ENCODE peak calls at places on chromosomes 5 and 9, in six cellular contexts. D is GOT3, O is GM12878, X is GM18507, J is neuronal stem cell, Q is AG20443. G is an unnamed sample.

GRCh38 chr5:57172466-57172961 is 1.3 kb upstream of the GPBP1 start:
- DNase-seq in D (no peak), O (no peak), X (no peak), J (no peak), Q (peak; percentile 21), G (no peak)

GRCh38 chr9:20242767-20243166 is 379.5 kb downstream of the MLLT3 start:
- DNase-seq in D (no peak), O (peak; percentile 69), X (peak; percentile 47), J (no peak), Q (no peak), G (no peak)

GRCh38 chr5:83548556-83548955 is 77.0 kb downstream of the VCAN start:
- DNase-seq in D (no peak), O (no peak), X (no peak), J (no peak), Q (peak; percentile 45), G (peak; percentile 55)

GRCh38 chr9:132875159-132875558 is 2.9 kb downstream of the AK8 start:
- DNase-seq in D (no peak), O (no peak), X (no peak), J (no peak), Q (no peak), G (no peak)

GRCh38 chr9:35517136-35517535 is 27.2 kb downstream of the RUSC2 start:
- DNase-seq in D (no peak), O (no peak), X (no peak), J (no peak), Q (no peak), G (no peak)

GRCh38 chr5:14428302-14429081 is 153.1 kb upstream of the OTULINL start:
- DNase-seq in D (no peak), O (no peak), X (no peak), J (no peak), Q (peak; percentile 44), G (no peak)

GRCh38 chr9:90099262-90099982 is 494.6 kb downstream of the GADD45G start:
- DNase-seq in D (no peak), O (no peak), X (no peak), J (no peak), Q (peak; percentile 37), G (peak; percentile 50)

GRCh38 chr5:63175850-63176249 is 597.2 kb downstream of the LRRC70 start:
- DNase-seq in D (no peak), O (no peak), X (no peak), J (no peak), Q (no peak), G (no peak)

GRCh38 chr9:125343518-125344284 is 82.1 kb downstream of the GAPVD1 start:
- DNase-seq in D (no peak), O (no peak), X (no peak), J (peak; percentile 57), Q (peak; percentile 9), G (peak; percentile 6)

GRCh38 chr5:175286981-175287380 is 157.0 kb downstream of the DRD1 start:
- DNase-seq in D (no peak), O (no peak), X (no peak), J (no peak), Q (no peak), G (no peak)

GRCh38 chr5:172102913-172103629 is 85.0 kb downstream of the STK10 start:
- DNase-seq in D (peak; percentile 82), O (no peak), X (no peak), J (peak; percentile 23), Q (peak; percentile 95), G (peak; percentile 96)

GRCh38 chr9:72443855-72444254 is 77.6 kb upstream of the TMC1 start:
- DNase-seq in D (no peak), O (peak; percentile 85), X (peak; percentile 44), J (no peak), Q (no peak), G (no peak)

G was measured in AG08395.